ENCODE peak calls at places on chromosome 16, in six cellular contexts. One of them, this sample, is unnamed.

GRCh38 chr16:77043076-77043475 is 147.9 kb upstream of the MON1B start:
- DNase-seq in gastrocnemius medialis: no peak
- DNase-seq in heart left ventricle: no peak
- DNase-seq in BJ: no peak
- DNase-seq in cardiac fibroblast: peak
- DNase-seq in esophagus muscularis mucosa: no peak
- DNase-seq in this sample: peak

GRCh38 chr16:77594798-77595625 is 127.3 kb upstream of the NUDT7 start:
- DNase-seq in gastrocnemius medialis: no peak
- DNase-seq in heart left ventricle: no peak
- DNase-seq in BJ: no peak
- DNase-seq in cardiac fibroblast: peak
- DNase-seq in esophagus muscularis mucosa: no peak
- DNase-seq in this sample: no peak

GRCh38 chr16:29877266-29877961 is 14.4 kb upstream of the CDIPT start:
- DNase-seq in gastrocnemius medialis: no peak
- DNase-seq in heart left ventricle: no peak
- DNase-seq in BJ: no peak
- DNase-seq in cardiac fibroblast: peak
- DNase-seq in esophagus muscularis mucosa: no peak
- DNase-seq in this sample: peak

GRCh38 chr16:67661101-67661661 is 421 bp downstream of the PARD6A start:
- DNase-seq in gastrocnemius medialis: no peak
- DNase-seq in heart left ventricle: peak
- DNase-seq in BJ: no peak
- DNase-seq in cardiac fibroblast: peak
- DNase-seq in esophagus muscularis mucosa: no peak
- DNase-seq in this sample: peak

GRCh38 chr16:9134739-9135138 is 43.3 kb downstream of the HAPSTR1 start:
- DNase-seq in gastrocnemius medialis: no peak
- DNase-seq in heart left ventricle: peak
- DNase-seq in BJ: no peak
- DNase-seq in cardiac fibroblast: peak
- DNase-seq in esophagus muscularis mucosa: no peak
- DNase-seq in this sample: peak

GRCh38 chr16:55436587-55436986 is 42.4 kb upstream of the MMP2 start:
- DNase-seq in gastrocnemius medialis: no peak
- DNase-seq in heart left ventricle: no peak
- DNase-seq in BJ: no peak
- DNase-seq in cardiac fibroblast: no peak
- DNase-seq in esophagus muscularis mucosa: no peak
- DNase-seq in this sample: no peak

GRCh38 chr16:5062051-5062450 is 3.7 kb downstream of the C16orf89 start:
- DNase-seq in gastrocnemius medialis: no peak
- DNase-seq in heart left ventricle: no peak
- DNase-seq in BJ: no peak
- DNase-seq in cardiac fibroblast: no peak
- DNase-seq in esophagus muscularis mucosa: no peak
- DNase-seq in this sample: no peak

GRCh38 chr16:14014284-14014625 is 56.9 kb upstream of the MRTFB start:
- DNase-seq in gastrocnemius medialis: no peak
- DNase-seq in heart left ventricle: no peak
- DNase-seq in BJ: no peak
- DNase-seq in cardiac fibroblast: no peak
- DNase-seq in esophagus muscularis mucosa: no peak
- DNase-seq in this sample: peak

GRCh38 chr16:2061526-2061925 is 13.7 kb downstream of the TSC2 start:
- DNase-seq in gastrocnemius medialis: no peak
- DNase-seq in heart left ventricle: no peak
- DNase-seq in BJ: no peak
- DNase-seq in cardiac fibroblast: no peak
- DNase-seq in esophagus muscularis mucosa: no peak
- DNase-seq in this sample: no peak

GRCh38 chr16:75458439-75458838 is 6.0 kb downstream of the TMEM170A start:
- DNase-seq in gastrocnemius medialis: no peak
- DNase-seq in heart left ventricle: no peak
- DNase-seq in BJ: no peak
- DNase-seq in cardiac fibroblast: no peak
- DNase-seq in esophagus muscularis mucosa: no peak
- DNase-seq in this sample: no peak

GRCh38 chr16:67537636-67538591 is 9.3 kb downstream of the RIPOR1 start:
- DNase-seq in gastrocnemius medialis: peak
- DNase-seq in heart left ventricle: peak
- DNase-seq in BJ: no peak
- DNase-seq in cardiac fibroblast: no peak
- DNase-seq in esophagus muscularis mucosa: no peak
- DNase-seq in this sample: no peak

GRCh38 chr16:75027520-75028300 is 28.9 kb downstream of the ZNRF1 start:
- DNase-seq in gastrocnemius medialis: no peak
- DNase-seq in heart left ventricle: no peak
- DNase-seq in BJ: no peak
- DNase-seq in cardiac fibroblast: no peak
- DNase-seq in esophagus muscularis mucosa: no peak
- DNase-seq in this sample: no peak

GRCh38 chr16:83689385-83689831 is 118.4 kb upstream of the HSBP1 start:
- DNase-seq in gastrocnemius medialis: peak
- DNase-seq in heart left ventricle: no peak
- DNase-seq in BJ: peak
- DNase-seq in cardiac fibroblast: peak
- DNase-seq in esophagus muscularis mucosa: no peak
- DNase-seq in this sample: peak

GRCh38 chr16:86224126-86224525 is 286.2 kb upstream of the FOXF1 start:
- DNase-seq in gastrocnemius medialis: no peak
- DNase-seq in heart left ventricle: no peak
- DNase-seq in BJ: no peak
- DNase-seq in cardiac fibroblast: no peak
- DNase-seq in esophagus muscularis mucosa: no peak
- DNase-seq in this sample: no peak

GRCh38 chr16:4298761-4299522 is 16.9 kb upstream of the GLIS2 start:
- DNase-seq in gastrocnemius medialis: no peak
- DNase-seq in heart left ventricle: peak
- DNase-seq in BJ: peak
- DNase-seq in cardiac fibroblast: peak
- DNase-seq in esophagus muscularis mucosa: no peak
- DNase-seq in this sample: peak

GRCh38 chr16:84048306-84048705 is 5.7 kb upstream of the SLC38A8 start:
- DNase-seq in gastrocnemius medialis: no peak
- DNase-seq in heart left ventricle: no peak
- DNase-seq in BJ: no peak
- DNase-seq in cardiac fibroblast: no peak
- DNase-seq in esophagus muscularis mucosa: no peak
- DNase-seq in this sample: peak

GRCh38 chr16:74257061-74257460 is 39.6 kb upstream of the PSMD7 start:
- DNase-seq in gastrocnemius medialis: no peak
- DNase-seq in heart left ventricle: no peak
- DNase-seq in BJ: no peak
- DNase-seq in cardiac fibroblast: no peak
- DNase-seq in esophagus muscularis mucosa: no peak
- DNase-seq in this sample: no peak

GRCh38 chr16:626787-627457 is 3.9 kb upstream of the WFIKKN1 start:
- DNase-seq in gastrocnemius medialis: no peak
- DNase-seq in heart left ventricle: peak
- DNase-seq in BJ: peak
- DNase-seq in cardiac fibroblast: peak
- DNase-seq in esophagus muscularis mucosa: no peak
- DNase-seq in this sample: peak

GRCh38 chr16:26963109-26963508 is 103.6 kb upstream of the C16orf82 start:
- DNase-seq in gastrocnemius medialis: no peak
- DNase-seq in heart left ventricle: no peak
- DNase-seq in BJ: no peak
- DNase-seq in cardiac fibroblast: peak
- DNase-seq in esophagus muscularis mucosa: no peak
- DNase-seq in this sample: no peak

GRCh38 chr16:819336-819735 is 18.8 kb upstream of the GNG13 start:
- DNase-seq in gastrocnemius medialis: no peak
- DNase-seq in heart left ventricle: no peak
- DNase-seq in BJ: no peak
- DNase-seq in cardiac fibroblast: no peak
- DNase-seq in esophagus muscularis mucosa: no peak
- DNase-seq in this sample: no peak

GRCh38 chr16:85082553-85083050 is 29.7 kb downstream of the CIBAR2 start:
- DNase-seq in gastrocnemius medialis: peak
- DNase-seq in heart left ventricle: no peak
- DNase-seq in BJ: no peak
- DNase-seq in cardiac fibroblast: no peak
- DNase-seq in esophagus muscularis mucosa: no peak
- DNase-seq in this sample: no peak

GRCh38 chr16:56910654-56911539 is 21.0 kb upstream of the HERPUD1 start:
- DNase-seq in gastrocnemius medialis: no peak
- DNase-seq in heart left ventricle: no peak
- DNase-seq in BJ: peak
- DNase-seq in cardiac fibroblast: peak
- DNase-seq in esophagus muscularis mucosa: no peak
- DNase-seq in this sample: peak

GRCh38 chr16:56910114-56910511 is 21.8 kb upstream of the HERPUD1 start:
- DNase-seq in gastrocnemius medialis: no peak
- DNase-seq in heart left ventricle: no peak
- DNase-seq in BJ: no peak
- DNase-seq in cardiac fibroblast: peak
- DNase-seq in esophagus muscularis mucosa: no peak
- DNase-seq in this sample: no peak

GRCh38 chr16:56912746-56913703 is 18.9 kb upstream of the HERPUD1 start:
- DNase-seq in gastrocnemius medialis: no peak
- DNase-seq in heart left ventricle: no peak
- DNase-seq in BJ: peak
- DNase-seq in cardiac fibroblast: peak
- DNase-seq in esophagus muscularis mucosa: no peak
- DNase-seq in this sample: peak

GRCh38 chr16:56909484-56910113 is 22.3 kb upstream of the HERPUD1 start:
- DNase-seq in gastrocnemius medialis: no peak
- DNase-seq in heart left ventricle: no peak
- DNase-seq in BJ: no peak
- DNase-seq in cardiac fibroblast: no peak
- DNase-seq in esophagus muscularis mucosa: no peak
- DNase-seq in this sample: no peak

DNA sequence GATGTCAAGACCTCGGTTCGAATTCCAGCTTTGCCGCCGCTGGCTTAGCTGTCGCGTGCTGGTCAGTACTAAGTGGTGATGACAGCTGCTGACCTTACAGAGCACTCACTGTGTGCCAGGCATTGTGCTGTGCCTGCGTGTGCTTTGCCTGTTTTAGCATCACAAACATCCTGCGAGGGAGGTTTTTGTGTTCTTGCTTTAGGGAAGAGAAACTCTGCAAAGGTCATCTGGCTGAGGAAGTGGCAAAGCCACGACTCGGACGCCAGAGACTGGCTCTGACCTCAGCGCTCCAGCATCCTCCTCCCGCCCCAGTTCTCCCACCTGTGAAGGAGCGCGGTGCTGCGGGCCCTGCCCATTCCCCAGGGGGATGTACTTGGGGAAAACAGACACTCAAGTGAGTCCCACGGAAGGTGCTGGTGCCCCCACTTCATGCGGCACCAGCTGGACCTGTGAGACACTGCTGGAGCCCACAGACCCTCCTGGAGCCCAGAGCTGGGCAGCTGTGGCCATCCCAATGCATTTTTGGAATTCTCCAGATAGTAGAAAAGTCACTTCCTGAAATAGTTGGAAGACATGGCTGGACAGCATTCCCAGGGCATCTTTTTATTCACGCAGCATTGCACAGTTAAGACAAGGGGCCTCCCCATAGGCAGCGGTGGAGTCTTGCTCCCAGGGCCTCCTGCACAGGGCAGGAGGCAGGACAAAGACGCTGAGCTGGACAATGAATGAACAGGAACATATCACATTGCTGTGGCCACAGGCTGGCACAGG is 20.0 kb upstream of the HERPUD1 start:
- DNase-seq in gastrocnemius medialis: peak
- DNase-seq in heart left ventricle: peak
- DNase-seq in BJ: no peak
- DNase-seq in cardiac fibroblast: peak
- DNase-seq in esophagus muscularis mucosa: no peak
- DNase-seq in this sample: no peak
- H3K4me3 ChIP-seq in gastrocnemius medialis: no peak
- H3K4me3 ChIP-seq in heart left ventricle: no peak
- H3K4me3 ChIP-seq in BJ: no peak
- H3K4me3 ChIP-seq in cardiac fibroblast: no peak
- H3K4me3 ChIP-seq in esophagus muscularis mucosa: no peak
- H3K4me3 ChIP-seq in this sample: no peak

GRCh38 chr16:69798466-69798865 is 36.3 kb downstream of the WWP2 start:
- DNase-seq in gastrocnemius medialis: no peak
- DNase-seq in heart left ventricle: no peak
- DNase-seq in BJ: no peak
- DNase-seq in cardiac fibroblast: peak
- DNase-seq in esophagus muscularis mucosa: no peak
- DNase-seq in this sample: no peak
- TF ChIP-seq CTCF in gastrocnemius medialis: no peak
- TF ChIP-seq CTCF in heart left ventricle: peak
- TF ChIP-seq CTCF in BJ: peak
- TF ChIP-seq CTCF in cardiac fibroblast: peak
- TF ChIP-seq CTCF in esophagus muscularis mucosa: peak
- TF ChIP-seq CTCF in this sample: peak

GRCh38 chr16:48503779-48504178 is 106.2 kb downstream of the N4BP1 start:
- DNase-seq in gastrocnemius medialis: no peak
- DNase-seq in heart left ventricle: peak
- DNase-seq in BJ: no peak
- DNase-seq in cardiac fibroblast: peak
- DNase-seq in esophagus muscularis mucosa: no peak
- DNase-seq in this sample: no peak
- H3K4me3 ChIP-seq in gastrocnemius medialis: no peak
- H3K4me3 ChIP-seq in heart left ventricle: no peak
- H3K4me3 ChIP-seq in BJ: no peak
- H3K4me3 ChIP-seq in cardiac fibroblast: no peak
- H3K4me3 ChIP-seq in esophagus muscularis mucosa: no peak
- H3K4me3 ChIP-seq in this sample: no peak

DNA sequence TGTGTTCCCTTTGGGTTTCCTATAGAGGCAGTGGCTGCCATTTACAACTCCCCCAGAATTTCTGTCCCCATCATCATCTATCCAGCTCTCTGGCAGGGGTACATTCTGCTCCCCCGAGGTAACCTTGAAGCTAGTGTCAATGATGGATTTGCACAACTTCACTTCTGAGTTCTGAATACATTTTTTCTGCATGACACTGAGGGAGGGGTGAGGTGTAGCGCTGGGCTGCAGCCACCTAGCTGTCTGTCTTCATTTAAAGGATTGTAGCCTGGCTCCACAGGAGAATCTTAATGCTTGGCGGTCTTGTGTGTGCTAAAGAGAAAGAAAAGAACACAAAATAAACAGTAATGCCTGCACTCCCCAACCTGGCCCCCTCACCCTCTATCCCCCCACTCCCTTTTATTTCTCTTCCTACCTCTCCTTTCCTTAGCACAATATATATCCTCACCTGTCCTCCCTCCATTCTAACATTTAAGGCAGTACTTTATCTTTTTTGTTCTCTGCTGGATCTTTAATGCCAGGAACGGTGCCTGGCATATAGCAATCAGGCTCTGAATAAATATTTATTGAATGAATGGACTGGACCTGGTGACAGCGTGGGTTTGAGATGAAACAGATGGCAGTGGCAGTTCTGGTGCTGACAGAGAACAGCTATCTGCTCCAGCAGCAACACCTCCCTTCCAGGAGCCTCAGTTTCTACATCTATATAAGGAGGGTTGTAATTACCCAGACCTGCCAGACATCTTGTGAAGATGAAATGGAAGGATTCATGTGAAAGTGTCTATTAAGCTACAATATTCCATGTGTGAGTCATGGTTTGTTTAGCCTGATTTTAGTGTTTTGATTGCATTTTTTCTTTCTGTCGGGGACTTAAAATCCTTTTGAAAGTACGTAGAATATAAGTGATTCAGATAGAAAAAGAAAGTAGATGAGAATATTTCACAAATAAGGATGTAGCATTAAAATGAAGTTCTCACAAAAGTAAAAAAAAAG is 163.6 kb upstream of the CDH11 start:
- DNase-seq in gastrocnemius medialis: no peak
- DNase-seq in heart left ventricle: peak
- DNase-seq in BJ: no peak
- DNase-seq in cardiac fibroblast: peak
- DNase-seq in esophagus muscularis mucosa: no peak
- DNase-seq in this sample: peak
- TF ChIP-seq CTCF in gastrocnemius medialis: no peak
- TF ChIP-seq CTCF in heart left ventricle: no peak
- TF ChIP-seq CTCF in BJ: no peak
- TF ChIP-seq CTCF in cardiac fibroblast: no peak
- TF ChIP-seq CTCF in esophagus muscularis mucosa: no peak
- TF ChIP-seq CTCF in this sample: no peak